ENCODE peak calls at places on chromosome 2, in seven cellular contexts. One of them, this sample, is unnamed.

GRCh38 chr2:147463881-147464520 is 380.8 kb upstream of the ACVR2A start:
- DNase-seq in endodermal cell: no peak
- DNase-seq in astrocyte of the cerebellum: no peak
- DNase-seq in A549: peak; percentile 14
- DNase-seq in HFFc6: no peak
- DNase-seq in GM13977: no peak
- DNase-seq in cardiac muscle cell: no peak
- DNase-seq in this sample: no peak

GRCh38 chr2:118970396-118971135 is 28.6 kb downstream of the MARCO start:
- DNase-seq in endodermal cell: no peak
- DNase-seq in astrocyte of the cerebellum: no peak
- DNase-seq in A549: no peak
- DNase-seq in HFFc6: no peak
- DNase-seq in GM13977: no peak
- DNase-seq in cardiac muscle cell: no peak
- DNase-seq in this sample: no peak

GRCh38 chr2:58357521-58357920 is 116.4 kb upstream of the FANCL start:
- DNase-seq in endodermal cell: no peak
- DNase-seq in astrocyte of the cerebellum: no peak
- DNase-seq in A549: no peak
- DNase-seq in HFFc6: no peak
- DNase-seq in GM13977: no peak
- DNase-seq in cardiac muscle cell: no peak
- DNase-seq in this sample: no peak

GRCh38 chr2:86078801-86079545 is 26.7 kb downstream of the POLR1A start:
- DNase-seq in endodermal cell: no peak
- DNase-seq in astrocyte of the cerebellum: peak; percentile 47
- DNase-seq in A549: peak; percentile 69
- DNase-seq in HFFc6: no peak
- DNase-seq in GM13977: no peak
- DNase-seq in cardiac muscle cell: peak; percentile 71
- DNase-seq in this sample: no peak

GRCh38 chr2:69717902-69718301 is 24.0 kb upstream of the ANXA4 start:
- DNase-seq in endodermal cell: peak; percentile 75
- DNase-seq in astrocyte of the cerebellum: peak; percentile 97
- DNase-seq in A549: peak; percentile 37
- DNase-seq in HFFc6: no peak
- DNase-seq in GM13977: peak; percentile 49
- DNase-seq in cardiac muscle cell: no peak
- DNase-seq in this sample: no peak

GRCh38 chr2:238370482-238371372 is 50.4 kb downstream of the TRAF3IP1 start:
- DNase-seq in endodermal cell: peak; percentile 77
- DNase-seq in astrocyte of the cerebellum: peak; percentile 48
- DNase-seq in A549: peak; percentile 67
- DNase-seq in HFFc6: peak; percentile 50
- DNase-seq in GM13977: peak; percentile 62
- DNase-seq in cardiac muscle cell: peak; percentile 80
- DNase-seq in this sample: peak; percentile 35

GRCh38 chr2:134232461-134232860 is 21.4 kb upstream of the MGAT5 start:
- DNase-seq in endodermal cell: no peak
- DNase-seq in astrocyte of the cerebellum: no peak
- DNase-seq in A549: no peak
- DNase-seq in HFFc6: no peak
- DNase-seq in GM13977: no peak
- DNase-seq in cardiac muscle cell: no peak
- DNase-seq in this sample: no peak

GRCh38 chr2:128783896-128784295 is 465.2 kb upstream of the HS6ST1 start:
- DNase-seq in endodermal cell: no peak
- DNase-seq in astrocyte of the cerebellum: no peak
- DNase-seq in A549: no peak
- DNase-seq in HFFc6: no peak
- DNase-seq in GM13977: no peak
- DNase-seq in cardiac muscle cell: no peak
- DNase-seq in this sample: no peak

GRCh38 chr2:177754476-177754873 is 318.1 kb downstream of the PDE11A start:
- DNase-seq in endodermal cell: no peak
- DNase-seq in astrocyte of the cerebellum: no peak
- DNase-seq in A549: no peak
- DNase-seq in HFFc6: no peak
- DNase-seq in GM13977: no peak
- DNase-seq in cardiac muscle cell: peak; percentile 63
- DNase-seq in this sample: no peak

GRCh38 chr2:126898636-126899035 is at the start of gene TEX51:
- DNase-seq in endodermal cell: peak; percentile 17
- DNase-seq in astrocyte of the cerebellum: no peak
- DNase-seq in A549: no peak
- DNase-seq in HFFc6: no peak
- DNase-seq in GM13977: no peak
- DNase-seq in cardiac muscle cell: no peak
- DNase-seq in this sample: no peak

GRCh38 chr2:47079515-47080412 is 75.3 kb downstream of the STPG4 start:
- DNase-seq in endodermal cell: no peak
- DNase-seq in astrocyte of the cerebellum: no peak
- DNase-seq in A549: no peak
- DNase-seq in HFFc6: no peak
- DNase-seq in GM13977: no peak
- DNase-seq in cardiac muscle cell: no peak
- DNase-seq in this sample: no peak

GRCh38 chr2:33497177-33497787 is 20.8 kb downstream of the RASGRP3 start:
- DNase-seq in endodermal cell: no peak
- DNase-seq in astrocyte of the cerebellum: no peak
- DNase-seq in A549: no peak
- DNase-seq in HFFc6: no peak
- DNase-seq in GM13977: peak; percentile 47
- DNase-seq in cardiac muscle cell: peak; percentile 31
- DNase-seq in this sample: no peak

GRCh38 chr2:213251618-213252017 is 32.6 kb upstream of the SPAG16 start:
- DNase-seq in endodermal cell: no peak
- DNase-seq in astrocyte of the cerebellum: peak; percentile 79
- DNase-seq in A549: peak; percentile 82
- DNase-seq in HFFc6: peak; percentile 73
- DNase-seq in GM13977: peak; percentile 28
- DNase-seq in cardiac muscle cell: peak; percentile 89
- DNase-seq in this sample: peak; percentile 59

GRCh38 chr2:41634686-41635085 is 413.1 kb upstream of the PKDCC start:
- DNase-seq in endodermal cell: no peak
- DNase-seq in astrocyte of the cerebellum: no peak
- DNase-seq in A549: no peak
- DNase-seq in HFFc6: no peak
- DNase-seq in GM13977: no peak
- DNase-seq in cardiac muscle cell: no peak
- DNase-seq in this sample: no peak

GRCh38 chr2:8435608-8436007 is 246.2 kb upstream of the ID2 start:
- DNase-seq in endodermal cell: no peak
- DNase-seq in astrocyte of the cerebellum: no peak
- DNase-seq in A549: no peak
- DNase-seq in HFFc6: no peak
- DNase-seq in GM13977: no peak
- DNase-seq in cardiac muscle cell: no peak
- DNase-seq in this sample: peak; percentile 52

GRCh38 chr2:34785206-34785785 is 1186.2 kb upstream of the FAM98A start:
- DNase-seq in endodermal cell: no peak
- DNase-seq in astrocyte of the cerebellum: no peak
- DNase-seq in A549: no peak
- DNase-seq in HFFc6: no peak
- DNase-seq in GM13977: no peak
- DNase-seq in cardiac muscle cell: no peak
- DNase-seq in this sample: no peak

GRCh38 chr2:223538920-223539440 is 63.2 kb downstream of the SCG2 start:
- DNase-seq in endodermal cell: no peak
- DNase-seq in astrocyte of the cerebellum: no peak
- DNase-seq in A549: no peak
- DNase-seq in HFFc6: no peak
- DNase-seq in GM13977: no peak
- DNase-seq in cardiac muscle cell: peak; percentile 57
- DNase-seq in this sample: no peak

GRCh38 chr2:174331731-174332606 is 2.8 kb upstream of the SP9 start:
- DNase-seq in endodermal cell: peak; percentile 76
- DNase-seq in astrocyte of the cerebellum: no peak
- DNase-seq in A549: no peak
- DNase-seq in HFFc6: no peak
- DNase-seq in GM13977: peak; percentile 12
- DNase-seq in cardiac muscle cell: no peak
- DNase-seq in this sample: no peak

GRCh38 chr2:234329202-234329930 is 167.5 kb downstream of the ARL4C start:
- DNase-seq in endodermal cell: peak; percentile 54
- DNase-seq in astrocyte of the cerebellum: no peak
- DNase-seq in A549: no peak
- DNase-seq in HFFc6: no peak
- DNase-seq in GM13977: no peak
- DNase-seq in cardiac muscle cell: no peak
- DNase-seq in this sample: no peak

GRCh38 chr2:232530626-232531260 is 4.8 kb downstream of the CHRND start:
- DNase-seq in endodermal cell: no peak
- DNase-seq in astrocyte of the cerebellum: no peak
- DNase-seq in A549: no peak
- DNase-seq in HFFc6: no peak
- DNase-seq in GM13977: no peak
- DNase-seq in cardiac muscle cell: no peak
- DNase-seq in this sample: no peak

GRCh38 chr2:180705122-180705521 is 275.3 kb upstream of the UBE2E3 start:
- DNase-seq in endodermal cell: no peak
- DNase-seq in astrocyte of the cerebellum: no peak
- DNase-seq in A549: no peak
- DNase-seq in HFFc6: peak; percentile 11
- DNase-seq in GM13977: no peak
- DNase-seq in cardiac muscle cell: peak; percentile 31
- DNase-seq in this sample: no peak

GRCh38 chr2:165450141-165450540 is 19.4 kb upstream of the CSRNP3 start:
- DNase-seq in endodermal cell: no peak
- DNase-seq in astrocyte of the cerebellum: no peak
- DNase-seq in A549: no peak
- DNase-seq in HFFc6: no peak
- DNase-seq in GM13977: no peak
- DNase-seq in cardiac muscle cell: peak; percentile 23
- DNase-seq in this sample: no peak

GRCh38 chr2:175203621-175204496 is 22.3 kb upstream of the ATP5MC3 start:
- DNase-seq in endodermal cell: peak; percentile 89
- DNase-seq in astrocyte of the cerebellum: no peak
- DNase-seq in A549: peak; percentile 67
- DNase-seq in HFFc6: peak; percentile 62
- DNase-seq in GM13977: no peak
- DNase-seq in cardiac muscle cell: peak; percentile 63
- DNase-seq in this sample: no peak

DNA sequence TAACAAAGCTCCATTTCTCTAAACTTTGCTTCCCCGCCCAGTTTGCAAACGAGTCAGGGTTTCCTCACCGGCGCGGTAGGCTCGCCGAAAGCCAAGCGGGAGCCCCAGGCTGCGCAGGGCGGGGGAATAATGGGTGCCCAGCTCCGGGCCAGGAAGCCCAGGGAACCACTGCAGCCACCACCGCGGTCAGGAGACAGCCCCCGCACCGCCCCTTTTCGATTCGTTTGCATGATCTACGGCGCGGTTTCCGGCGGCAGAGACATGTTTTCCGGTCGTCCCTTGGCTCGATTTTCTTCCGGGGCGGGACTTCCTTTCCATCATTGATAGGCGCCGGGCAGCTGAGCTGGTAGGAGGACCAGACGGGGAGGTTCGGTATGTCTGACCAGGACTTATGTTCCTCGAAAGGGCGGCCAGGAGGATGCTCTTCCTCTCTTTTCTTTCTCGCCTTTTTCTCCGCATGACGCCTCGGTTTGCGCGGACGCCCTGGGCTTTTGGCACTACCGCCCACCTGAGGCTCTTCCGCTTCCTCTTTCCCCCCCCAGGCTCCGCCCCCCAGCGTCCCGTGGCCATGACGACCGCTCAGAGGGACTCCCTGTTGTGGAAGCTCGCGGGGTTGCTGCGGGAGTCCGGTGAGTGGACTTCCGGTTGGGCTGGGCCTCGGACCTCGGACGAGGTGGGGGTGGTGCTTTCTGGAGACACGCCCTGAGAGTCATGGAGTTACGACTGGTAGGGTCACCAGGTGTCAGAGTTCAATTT is at the start of gene STK11IP:
- DNase-seq in endodermal cell: peak; percentile 99
- DNase-seq in astrocyte of the cerebellum: peak; percentile 86
- DNase-seq in A549: peak; percentile 98
- DNase-seq in HFFc6: peak; percentile 95
- DNase-seq in GM13977: peak; percentile 94
- DNase-seq in cardiac muscle cell: peak; percentile 99
- DNase-seq in this sample: peak; percentile 91
- TF ChIP-seq CTCF in endodermal cell: no peak
- TF ChIP-seq CTCF in astrocyte of the cerebellum: no peak
- TF ChIP-seq CTCF in A549: no peak
- TF ChIP-seq CTCF in HFFc6: no peak
- TF ChIP-seq CTCF in GM13977: no peak
- TF ChIP-seq CTCF in cardiac muscle cell: no peak
- TF ChIP-seq CTCF in this sample: no peak

DNA sequence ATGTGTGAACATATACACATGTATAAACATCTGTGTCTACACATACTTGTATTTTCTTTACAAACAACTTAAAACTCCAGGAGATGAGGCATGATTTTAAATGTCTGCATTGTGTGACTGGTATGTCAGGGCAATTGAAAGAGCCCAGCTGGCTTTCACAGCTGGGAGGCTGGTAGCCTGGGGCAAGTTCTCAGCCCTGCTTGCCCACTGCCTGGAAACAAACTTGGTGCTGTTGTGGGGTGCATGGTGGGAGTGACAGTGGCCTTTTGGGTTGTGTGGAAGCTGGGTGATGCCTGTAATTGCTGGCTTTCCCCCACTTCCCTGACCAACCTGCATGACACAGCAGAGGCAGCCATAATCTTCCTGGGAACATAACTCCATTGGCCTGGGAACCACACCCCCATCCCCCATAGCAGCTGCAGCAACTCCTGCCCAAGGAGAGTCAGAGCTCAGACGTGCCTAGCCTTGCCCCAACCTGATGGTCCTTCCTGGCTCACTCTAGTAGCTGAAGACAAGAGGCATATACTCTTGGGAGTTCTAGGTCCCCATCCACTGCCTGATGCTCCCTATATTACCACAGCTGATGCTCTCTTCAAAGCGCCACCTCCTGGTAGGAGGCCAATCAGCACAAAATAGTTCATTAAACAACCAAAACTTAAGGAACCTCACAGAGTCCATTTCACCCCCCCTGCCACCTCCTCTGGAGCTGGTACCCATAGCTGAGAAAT is 158.4 kb downstream of the CERS6 start:
- DNase-seq in endodermal cell: peak; percentile 64
- DNase-seq in astrocyte of the cerebellum: no peak
- DNase-seq in A549: no peak
- DNase-seq in HFFc6: no peak
- DNase-seq in GM13977: no peak
- DNase-seq in cardiac muscle cell: no peak
- DNase-seq in this sample: no peak
- TF ChIP-seq CTCF in endodermal cell: peak; percentile 61
- TF ChIP-seq CTCF in astrocyte of the cerebellum: no peak
- TF ChIP-seq CTCF in A549: no peak
- TF ChIP-seq CTCF in HFFc6: peak; percentile 50
- TF ChIP-seq CTCF in GM13977: peak; percentile 15
- TF ChIP-seq CTCF in cardiac muscle cell: no peak
- TF ChIP-seq CTCF in this sample: peak; percentile 9

GRCh38 chr2:3536682-3537632 is 17.6 kb upstream of the ADI1 start:
- DNase-seq in endodermal cell: peak; percentile 86
- DNase-seq in astrocyte of the cerebellum: no peak
- DNase-seq in A549: peak; percentile 72
- DNase-seq in HFFc6: peak; percentile 33
- DNase-seq in GM13977: no peak
- DNase-seq in cardiac muscle cell: peak; percentile 68
- DNase-seq in this sample: no peak
- TF ChIP-seq CTCF in endodermal cell: peak; percentile 72
- TF ChIP-seq CTCF in astrocyte of the cerebellum: peak; percentile 56
- TF ChIP-seq CTCF in A549: peak; percentile 43
- TF ChIP-seq CTCF in HFFc6: peak; percentile 67
- TF ChIP-seq CTCF in GM13977: peak; percentile 7
- TF ChIP-seq CTCF in cardiac muscle cell: peak; percentile 72
- TF ChIP-seq CTCF in this sample: peak; percentile 54

GRCh38 chr2:38959938-38960608 is 70.4 kb downstream of the ARHGEF33 start:
- DNase-seq in endodermal cell: peak; percentile 89
- DNase-seq in astrocyte of the cerebellum: peak; percentile 49
- DNase-seq in A549: no peak
- DNase-seq in HFFc6: peak; percentile 50
- DNase-seq in GM13977: peak; percentile 80
- DNase-seq in cardiac muscle cell: peak; percentile 96
- DNase-seq in this sample: peak; percentile 35
- TF ChIP-seq CTCF in endodermal cell: peak; percentile 29
- TF ChIP-seq CTCF in astrocyte of the cerebellum: no peak
- TF ChIP-seq CTCF in A549: no peak
- TF ChIP-seq CTCF in HFFc6: no peak
- TF ChIP-seq CTCF in GM13977: peak; percentile 31
- TF ChIP-seq CTCF in cardiac muscle cell: peak; percentile 8
- TF ChIP-seq CTCF in this sample: no peak

This sample was measured in AG09319.